ENCODE peak calls at places on chromosomes 2 and 18, in nine cellular contexts. V is neuronal stem cell; W is B cell; K is HS-5; O is M059J; E is effector memory CD4-positive, alpha-beta T cell; P is CD14-positive monocyte; D is NCI-H460; A is A549. G is an unnamed sample.
A peak's percentile ranks its signal among the peaks of the same experiment; 100 is the strongest.

GRCh38 chr18:22093731-22094374 is 75.5 kb upstream of the GATA6 start:
- DNase-seq in V (no peak), W (no peak), K (no peak), O (no peak), E (no peak), P (no peak), D (no peak), A (no peak), G (no peak)

GRCh38 chr2:238230699-238231098 is 9.1 kb downstream of the HES6 start:
- DNase-seq in V (no peak), W (no peak), K (no peak), O (no peak), E (no peak), P (no peak), D (no peak), A (no peak), G (no peak)

GRCh38 chr2:218229239-218229638 is 12.2 kb downstream of the ARPC2 start:
- DNase-seq in V (no peak), W (peak; percentile 49), K (peak; percentile 69), O (peak; percentile 88), E (peak; percentile 18), P (peak; percentile 59), D (no peak), A (peak; percentile 23), G (peak; percentile 74)

GRCh38 chr2:224359569-224359968 is 42.3 kb downstream of the FAM124B start:
- DNase-seq in V (no peak), W (no peak), K (no peak), O (no peak), E (no peak), P (no peak), D (peak; percentile 17), A (peak; percentile 8), G (no peak)

GRCh38 chr2:160700006-160700405 is 206.4 kb upstream of the RBMS1 start:
- DNase-seq in V (no peak), W (no peak), K (no peak), O (peak; percentile 8), E (no peak), P (no peak), D (no peak), A (no peak), G (no peak)

GRCh38 chr18:3652380-3653262 is 202.6 kb downstream of the TGIF1 start:
- DNase-seq in V (no peak), W (no peak), K (peak; percentile 94), O (peak; percentile 98), E (no peak), P (peak; percentile 86), D (peak; percentile 99), A (peak; percentile 99), G (peak; percentile 97)

GRCh38 chr18:58536534-58537271 is 92.2 kb downstream of the ALPK2 start:
- DNase-seq in V (no peak), W (peak; percentile 74), K (no peak), O (no peak), E (no peak), P (no peak), D (no peak), A (no peak), G (no peak)

GRCh38 chr2:40625849-40626248 is 174.0 kb upstream of the SLC8A1 start:
- DNase-seq in V (no peak), W (no peak), K (peak; percentile 73), O (peak; percentile 57), E (no peak), P (no peak), D (peak; percentile 23), A (no peak), G (peak; percentile 91)

GRCh38 chr18:63255435-63255834 is 64.1 kb downstream of the BCL2 start:
- DNase-seq in V (no peak), W (no peak), K (no peak), O (no peak), E (no peak), P (no peak), D (no peak), A (no peak), G (no peak)

GRCh38 chr2:161586517-161587167 is 37.6 kb upstream of the SLC4A10 start:
- DNase-seq in V (peak; percentile 30), W (no peak), K (no peak), O (peak; percentile 10), E (no peak), P (no peak), D (peak; percentile 35), A (peak; percentile 18), G (peak; percentile 37)

GRCh38 chr2:219199470-219200211 is 6.9 kb upstream of the ZFAND2B start:
- DNase-seq in V (no peak), W (no peak), K (no peak), O (no peak), E (no peak), P (no peak), D (no peak), A (no peak), G (no peak)

GRCh38 chr2:33441235-33441810 is 35.1 kb upstream of the RASGRP3 start:
- DNase-seq in V (peak; percentile 26), W (no peak), K (peak; percentile 25), O (peak; percentile 70), E (no peak), P (no peak), D (peak; percentile 68), A (peak; percentile 80), G (peak; percentile 83)

GRCh38 chr2:20213651-20214565 is 11.0 kb downstream of the SDC1 start:
- DNase-seq in V (no peak), W (no peak), K (no peak), O (no peak), E (no peak), P (no peak), D (no peak), A (no peak), G (no peak)

GRCh38 chr2:161606327-161606726 is 17.9 kb upstream of the SLC4A10 start:
- DNase-seq in V (no peak), W (no peak), K (no peak), O (no peak), E (no peak), P (no peak), D (no peak), A (no peak), G (no peak)

GRCh38 chr2:148867079-148867769 is 7.8 kb upstream of the KIF5C start:
- DNase-seq in V (no peak), W (no peak), K (no peak), O (no peak), E (no peak), P (no peak), D (no peak), A (no peak), G (no peak)

GRCh38 chr2:239149501-239149900 is 251.3 kb downstream of the HDAC4 start:
- DNase-seq in V (no peak), W (no peak), K (no peak), O (no peak), E (no peak), P (no peak), D (no peak), A (no peak), G (no peak)